ENCODE peak calls at places on chromosomes 13 and 19, in four cellular contexts. One of them, this sample, is unnamed.

GRCh38 chr19:13956365-13956744 is 4.0 kb downstream of the DCAF15 start:
- DNase-seq in H1: no peak
- DNase-seq in GM12891: no peak
- DNase-seq in HepG2: no peak
- DNase-seq in this sample: no peak

GRCh38 chr19:10574462-10574861 is 5.7 kb upstream of the CDKN2D start:
- DNase-seq in H1: no peak
- DNase-seq in GM12891: no peak
- DNase-seq in HepG2: no peak
- DNase-seq in this sample: no peak

GRCh38 chr19:10718205-10719196 is 622 bp downstream of the DNM2 start:
- DNase-seq in H1: no peak
- DNase-seq in GM12891: peak
- DNase-seq in HepG2: no peak
- DNase-seq in this sample: no peak

GRCh38 chr13:113636266-113636963 is 21.6 kb downstream of the ATP4B start:
- DNase-seq in H1: no peak
- DNase-seq in GM12891: no peak
- DNase-seq in HepG2: no peak
- DNase-seq in this sample: no peak

GRCh38 chr13:27371932-27372331 is 52.5 kb upstream of the GTF3A start:
- DNase-seq in H1: no peak
- DNase-seq in GM12891: no peak
- DNase-seq in HepG2: no peak
- DNase-seq in this sample: no peak

GRCh38 chr19:29380581-29380980 is 145.2 kb upstream of the VSTM2B start:
- DNase-seq in H1: no peak
- DNase-seq in GM12891: no peak
- DNase-seq in HepG2: no peak
- DNase-seq in this sample: no peak

GRCh38 chr19:14366529-14366928 is 14.7 kb upstream of the ADGRE5 start:
- DNase-seq in H1: peak
- DNase-seq in GM12891: no peak
- DNase-seq in HepG2: peak
- DNase-seq in this sample: no peak

GRCh38 chr13:77857810-77858209 is 60.8 kb downstream of the EDNRB start:
- DNase-seq in H1: no peak
- DNase-seq in GM12891: no peak
- DNase-seq in HepG2: no peak
- DNase-seq in this sample: no peak

GRCh38 chr13:113468461-113469147 is 15.3 kb upstream of the ADPRHL1 start:
- DNase-seq in H1: no peak
- DNase-seq in GM12891: no peak
- DNase-seq in HepG2: no peak
- DNase-seq in this sample: no peak

GRCh38 chr13:100131863-100132574 is 43.1 kb downstream of the PCCA start:
- DNase-seq in H1: no peak
- DNase-seq in GM12891: no peak
- DNase-seq in HepG2: peak
- DNase-seq in this sample: no peak

GRCh38 chr19:45217193-45217956 is 27.8 kb downstream of the EXOC3L2 start:
- DNase-seq in H1: no peak
- DNase-seq in GM12891: no peak
- DNase-seq in HepG2: no peak
- DNase-seq in this sample: no peak

GRCh38 chr13:100836696-100837095 is 162.1 kb upstream of the TMTC4 start:
- DNase-seq in H1: no peak
- DNase-seq in GM12891: no peak
- DNase-seq in HepG2: no peak
- DNase-seq in this sample: no peak

GRCh38 chr13:40179882-40180281 is 486.6 kb downstream of the FOXO1 start:
- DNase-seq in H1: no peak
- DNase-seq in GM12891: no peak
- DNase-seq in HepG2: no peak
- DNase-seq in this sample: no peak

GRCh38 chr13:30698488-30699005 is 36.8 kb upstream of the ALOX5AP start:
- DNase-seq in H1: no peak
- DNase-seq in GM12891: no peak
- DNase-seq in HepG2: no peak
- DNase-seq in this sample: no peak

GRCh38 chr13:59743195-59743594 is 420.5 kb downstream of the DIAPH3 start:
- DNase-seq in H1: no peak
- DNase-seq in GM12891: no peak
- DNase-seq in HepG2: no peak
- DNase-seq in this sample: no peak

GRCh38 chr19:16441661-16442071 is 30.1 kb downstream of the EPS15L1 start:
- DNase-seq in H1: no peak
- DNase-seq in GM12891: no peak
- DNase-seq in HepG2: no peak
- DNase-seq in this sample: no peak

GRCh38 chr13:111981446-111982165 is 85.3 kb upstream of the SOX1 start:
- DNase-seq in H1: no peak
- DNase-seq in GM12891: no peak
- DNase-seq in HepG2: no peak
- DNase-seq in this sample: no peak

GRCh38 chr19:46393456-46394397 is 19.6 kb downstream of the CCDC8 start:
- DNase-seq in H1: no peak
- DNase-seq in GM12891: no peak
- DNase-seq in HepG2: no peak
- DNase-seq in this sample: no peak

GRCh38 chr19:16626796-16627193 is 1.2 kb downstream of the MED26 start:
- DNase-seq in H1: no peak
- DNase-seq in GM12891: no peak
- DNase-seq in HepG2: no peak
- DNase-seq in this sample: no peak

GRCh38 chr19:7737215-7737614 is 5.3 kb upstream of the CLEC4G start:
- DNase-seq in H1: no peak
- DNase-seq in GM12891: no peak
- DNase-seq in HepG2: no peak
- DNase-seq in this sample: no peak

GRCh38 chr13:19060311-19061002 is 121.2 kb downstream of the TUBA3C start:
- DNase-seq in H1: no peak
- DNase-seq in GM12891: no peak
- DNase-seq in HepG2: no peak
- DNase-seq in this sample: no peak

GRCh38 chr19:33638167-33639033 is 16.6 kb downstream of the CHST8 start:
- DNase-seq in H1: peak
- DNase-seq in GM12891: no peak
- DNase-seq in HepG2: no peak
- DNase-seq in this sample: no peak

GRCh38 chr19:8311461-8312260 is 3.5 kb upstream of the CD320 start:
- DNase-seq in H1: no peak
- DNase-seq in GM12891: no peak
- DNase-seq in HepG2: no peak
- DNase-seq in this sample: no peak

GRCh38 chr13:93745884-93746283 is 519.3 kb downstream of the GPC6 start:
- DNase-seq in H1: no peak
- DNase-seq in GM12891: no peak
- DNase-seq in HepG2: peak
- DNase-seq in this sample: no peak

GRCh38 chr13:98972627-98973026 is 5.2 kb downstream of the DOCK9 start:
- DNase-seq in H1: no peak
- DNase-seq in GM12891: no peak
- DNase-seq in HepG2: no peak
- DNase-seq in this sample: no peak

GRCh38 chr13:74026753-74027152 is 107.5 kb downstream of the KLF12 start:
- DNase-seq in H1: no peak
- DNase-seq in GM12891: peak
- DNase-seq in HepG2: no peak
- DNase-seq in this sample: peak

GRCh38 chr19:50741179-50741933 is 18.2 kb downstream of the CLEC11A start:
- DNase-seq in H1: no peak
- DNase-seq in GM12891: no peak
- DNase-seq in HepG2: no peak
- DNase-seq in this sample: no peak
- TF ChIP-seq POLR2AphosphoS5 in H1: no peak
- TF ChIP-seq POLR2AphosphoS5 in GM12891: no peak
- TF ChIP-seq POLR2AphosphoS5 in HepG2: no peak
- TF ChIP-seq POLR2AphosphoS5 in this sample: no peak

GRCh38 chr19:368624-369020 is 24.0 kb upstream of the MIER2 start:
- DNase-seq in H1: no peak
- DNase-seq in GM12891: no peak
- DNase-seq in HepG2: no peak
- DNase-seq in this sample: no peak

GRCh38 chr19:366205-366783 is 21.7 kb upstream of the MIER2 start:
- DNase-seq in H1: no peak
- DNase-seq in GM12891: no peak
- DNase-seq in HepG2: no peak
- DNase-seq in this sample: no peak

GRCh38 chr19:367963-368623 is 23.5 kb upstream of the MIER2 start:
- DNase-seq in H1: no peak
- DNase-seq in GM12891: no peak
- DNase-seq in HepG2: no peak
- DNase-seq in this sample: no peak

GRCh38 chr19:366951-367350 is 22.4 kb upstream of the MIER2 start:
- DNase-seq in H1: no peak
- DNase-seq in GM12891: no peak
- DNase-seq in HepG2: no peak
- DNase-seq in this sample: no peak

GRCh38 chr19:367561-367960 is 23.0 kb upstream of the MIER2 start:
- DNase-seq in H1: no peak
- DNase-seq in GM12891: no peak
- DNase-seq in HepG2: no peak
- DNase-seq in this sample: no peak
- TF ChIP-seq TAF1 in H1: no peak
- TF ChIP-seq TAF1 in GM12891: no peak
- TF ChIP-seq TAF1 in HepG2: no peak
- TF ChIP-seq TAF1 in this sample: no peak

GRCh38 chr19:1433119-1434039 is 4.8 kb upstream of the RPS15 start:
- DNase-seq in H1: no peak
- DNase-seq in GM12891: no peak
- DNase-seq in HepG2: no peak
- DNase-seq in this sample: no peak
- TF ChIP-seq POLR2AphosphoS5 in H1: no peak
- TF ChIP-seq POLR2AphosphoS5 in GM12891: no peak
- TF ChIP-seq POLR2AphosphoS5 in HepG2: no peak
- TF ChIP-seq POLR2AphosphoS5 in this sample: no peak

DNA sequence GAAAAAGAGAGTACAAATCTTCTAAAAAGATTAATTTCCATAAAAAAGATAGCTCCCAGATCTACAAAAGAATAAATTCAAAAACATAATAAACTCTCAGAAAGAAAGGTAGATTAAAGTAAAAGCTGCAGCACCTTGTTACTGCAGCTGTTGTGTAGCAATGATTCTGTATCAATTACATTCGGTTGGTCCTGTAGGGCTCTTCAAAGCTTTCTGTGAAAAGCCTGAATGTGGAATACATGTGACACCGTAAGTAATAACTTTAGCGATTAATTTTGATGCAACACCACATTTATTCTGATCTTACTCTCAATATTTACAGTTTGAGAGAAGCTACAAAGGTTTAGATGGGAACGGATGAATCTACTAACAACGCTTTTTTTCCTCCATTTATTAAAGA is 279.2 kb downstream of the DACH1 start:
- DNase-seq in H1: no peak
- DNase-seq in GM12891: no peak
- DNase-seq in HepG2: no peak
- DNase-seq in this sample: no peak
- TF ChIP-seq TAF1 in H1: no peak
- TF ChIP-seq TAF1 in GM12891: no peak
- TF ChIP-seq TAF1 in HepG2: no peak
- TF ChIP-seq TAF1 in this sample: no peak

GRCh38 chr19:4064073-4064550 is 2.6 kb downstream of the ZBTB7A start:
- DNase-seq in H1: no peak
- DNase-seq in GM12891: no peak
- DNase-seq in HepG2: no peak
- DNase-seq in this sample: no peak
- TF ChIP-seq POLR2AphosphoS5 in H1: no peak
- TF ChIP-seq POLR2AphosphoS5 in GM12891: no peak
- TF ChIP-seq POLR2AphosphoS5 in HepG2: no peak
- TF ChIP-seq POLR2AphosphoS5 in this sample: no peak

GRCh38 chr13:43569688-43570087 is 217.1 kb downstream of the ENOX1 start:
- DNase-seq in H1: no peak
- DNase-seq in GM12891: no peak
- DNase-seq in HepG2: no peak
- DNase-seq in this sample: no peak

GRCh38 chr13:43573787-43574562 is 212.8 kb downstream of the ENOX1 start:
- DNase-seq in H1: no peak
- DNase-seq in GM12891: no peak
- DNase-seq in HepG2: no peak
- DNase-seq in this sample: no peak

GRCh38 chr13:43572601-43573360 is 214.0 kb downstream of the ENOX1 start:
- DNase-seq in H1: no peak
- DNase-seq in GM12891: no peak
- DNase-seq in HepG2: no peak
- DNase-seq in this sample: no peak

GRCh38 chr13:43574601-43575000 is 212.2 kb downstream of the ENOX1 start:
- DNase-seq in H1: no peak
- DNase-seq in GM12891: no peak
- DNase-seq in HepG2: no peak
- DNase-seq in this sample: no peak

DNA sequence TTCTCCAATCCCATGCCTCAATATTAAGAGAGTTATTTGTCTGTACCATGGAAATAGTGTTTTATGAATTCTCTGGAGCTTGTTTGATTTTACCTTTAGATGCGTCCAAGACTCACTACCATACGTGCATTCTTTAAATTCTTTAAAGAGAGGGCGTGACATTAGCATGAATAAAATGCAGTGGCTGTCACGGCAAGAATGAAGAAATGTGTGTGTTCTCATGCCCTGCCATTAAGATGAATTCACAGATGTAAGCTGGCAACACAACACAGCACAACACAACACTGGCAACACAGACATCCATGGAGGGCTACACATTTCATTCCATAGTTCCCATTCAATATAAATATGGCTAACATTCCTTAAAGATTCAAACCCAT is 213.4 kb downstream of the ENOX1 start:
- DNase-seq in H1: no peak
- DNase-seq in GM12891: no peak
- DNase-seq in HepG2: no peak
- DNase-seq in this sample: no peak
- TF ChIP-seq TAF1 in H1: no peak
- TF ChIP-seq TAF1 in GM12891: no peak
- TF ChIP-seq TAF1 in HepG2: no peak
- TF ChIP-seq TAF1 in this sample: no peak

GRCh38 chr19:6464070-6464873 is at the start of gene CRB3:
- DNase-seq in H1: peak
- DNase-seq in GM12891: no peak
- DNase-seq in HepG2: peak
- DNase-seq in this sample: no peak
- TF ChIP-seq POLR2AphosphoS5 in H1: peak
- TF ChIP-seq POLR2AphosphoS5 in GM12891: no peak
- TF ChIP-seq POLR2AphosphoS5 in HepG2: peak
- TF ChIP-seq POLR2AphosphoS5 in this sample: no peak

This sample was measured in GM12892.